ENCODE peak calls at places on chromosomes 16 and 17, in four cellular contexts. One of them, this sample, is unnamed.
A peak's percentile ranks its signal among the peaks of the same experiment; 100 is the strongest.

GRCh38 chr17:79003661-79004411 is 5.7 kb downstream of the CANT1 start:
- DNase-seq in fibroblast of villous mesenchyme: no peak
- DNase-seq in NCI-H1436: no peak
- DNase-seq in activated T-cell treated with anti-CD3 and anti-CD28 coated beads, Interleukin-2, amount 50 U/mL, for 72 hours: no peak
- DNase-seq in this sample: no peak

GRCh38 chr17:72249441-72249840 is 128.6 kb downstream of the SOX9 start:
- DNase-seq in fibroblast of villous mesenchyme: no peak
- DNase-seq in activated T-cell treated with anti-CD3 and anti-CD28 coated beads, Interleukin-2, amount 50 U/mL, for 72 hours: no peak
- DNase-seq in NCI-H1436: no peak
- DNase-seq in this sample: peak; percentile 12

GRCh38 chr16:84048871-84049270 is 6.3 kb upstream of the SLC38A8 start:
- DNase-seq in NCI-H1436: no peak
- DNase-seq in activated T-cell treated with anti-CD3 and anti-CD28 coated beads, Interleukin-2, amount 50 U/mL, for 72 hours: no peak
- DNase-seq in fibroblast of villous mesenchyme: no peak
- DNase-seq in this sample: no peak

GRCh38 chr16:87828071-87828971 is 41.0 kb downstream of the SLC7A5 start:
- DNase-seq in NCI-H1436: peak; percentile 50
- DNase-seq in activated T-cell treated with anti-CD3 and anti-CD28 coated beads, Interleukin-2, amount 50 U/mL, for 72 hours: no peak
- DNase-seq in fibroblast of villous mesenchyme: no peak
- DNase-seq in this sample: no peak

GRCh38 chr17:56064506-56064905 is 88.8 kb upstream of the ANKFN1 start:
- DNase-seq in NCI-H1436: no peak
- DNase-seq in activated T-cell treated with anti-CD3 and anti-CD28 coated beads, Interleukin-2, amount 50 U/mL, for 72 hours: no peak
- DNase-seq in fibroblast of villous mesenchyme: no peak
- DNase-seq in this sample: no peak

GRCh38 chr16:74936902-74937560 is 47.9 kb downstream of the WDR59 start:
- DNase-seq in fibroblast of villous mesenchyme: peak; percentile 92
- DNase-seq in activated T-cell treated with anti-CD3 and anti-CD28 coated beads, Interleukin-2, amount 50 U/mL, for 72 hours: peak; percentile 43
- DNase-seq in NCI-H1436: no peak
- DNase-seq in this sample: peak; percentile 84

GRCh38 chr16:15032547-15033308 is 23.1 kb downstream of the NTAN1 start:
- DNase-seq in NCI-H1436: no peak
- DNase-seq in fibroblast of villous mesenchyme: no peak
- DNase-seq in activated T-cell treated with anti-CD3 and anti-CD28 coated beads, Interleukin-2, amount 50 U/mL, for 72 hours: no peak
- DNase-seq in this sample: peak; percentile 40

GRCh38 chr17:55158439-55158838 is 106.3 kb upstream of the HLF start:
- DNase-seq in activated T-cell treated with anti-CD3 and anti-CD28 coated beads, Interleukin-2, amount 50 U/mL, for 72 hours: no peak
- DNase-seq in fibroblast of villous mesenchyme: no peak
- DNase-seq in NCI-H1436: no peak
- DNase-seq in this sample: no peak

GRCh38 chr17:59652119-59652518 is 32.4 kb downstream of the CLTC start:
- DNase-seq in NCI-H1436: no peak
- DNase-seq in activated T-cell treated with anti-CD3 and anti-CD28 coated beads, Interleukin-2, amount 50 U/mL, for 72 hours: no peak
- DNase-seq in fibroblast of villous mesenchyme: peak; percentile 59
- DNase-seq in this sample: peak; percentile 84

GRCh38 chr16:12613992-12614661 is 189.6 kb downstream of the CPPED1 start:
- DNase-seq in fibroblast of villous mesenchyme: no peak
- DNase-seq in activated T-cell treated with anti-CD3 and anti-CD28 coated beads, Interleukin-2, amount 50 U/mL, for 72 hours: no peak
- DNase-seq in NCI-H1436: no peak
- DNase-seq in this sample: no peak

GRCh38 chr16:89007371-89008249 is 30.6 kb upstream of the CBFA2T3 start:
- DNase-seq in fibroblast of villous mesenchyme: no peak
- DNase-seq in NCI-H1436: no peak
- DNase-seq in activated T-cell treated with anti-CD3 and anti-CD28 coated beads, Interleukin-2, amount 50 U/mL, for 72 hours: no peak
- DNase-seq in this sample: no peak

GRCh38 chr17:68391561-68392268 is 65.6 kb downstream of the WIPI1 start:
- DNase-seq in fibroblast of villous mesenchyme: no peak
- DNase-seq in activated T-cell treated with anti-CD3 and anti-CD28 coated beads, Interleukin-2, amount 50 U/mL, for 72 hours: no peak
- DNase-seq in NCI-H1436: no peak
- DNase-seq in this sample: no peak

This sample was measured in amniotic epithelial cell.